ENCODE peak calls at places on chromosome 7, in five cellular contexts. X is right lobe of liver; P is T-helper 2 cell; U is EH; Q is activated T-helper 2 cell treated with anti-CD3 and anti-CD28 coated beads, Interferon-gamma antibody, Interleukin-2, Interleukin-4, amounts not matched to agents 10 μg/mL and 5 μg/mL and 100 μg/mL, durations not matched to agents 14 hours and 24 hours and 36 hours. T is an unnamed sample.

GRCh38 chr7:18330563-18330962 is 165.0 kb upstream of the HDAC9 start:
- DNase-seq in P (no peak), Q (no peak), U (no peak), X (no peak), T (no peak)

GRCh38 chr7:20928022-20928421 is 141.3 kb upstream of the SP8 start:
- DNase-seq in P (no peak), U (no peak), X (no peak), Q (no peak), T (no peak)

GRCh38 chr7:46192191-46192590 is 271.1 kb upstream of the IGFBP3 start:
- DNase-seq in X (no peak), Q (no peak), P (no peak), U (no peak), T (peak; percentile 24)

GRCh38 chr7:44969701-44970494 is 8.9 kb downstream of the MYO1G start:
- DNase-seq in P (no peak), X (no peak), U (no peak), Q (no peak), T (no peak)

GRCh38 chr7:128938524-128939074 is 872 bp downstream of the IRF5 start:
- DNase-seq in X (peak; percentile 53), Q (no peak), U (no peak), P (no peak), T (no peak)

GRCh38 chr7:7099584-7100014 is 82.7 kb upstream of the C1GALT1 start:
- DNase-seq in X (peak; percentile 44), P (no peak), U (peak; percentile 97), Q (no peak), T (peak; percentile 98)

GRCh38 chr7:102140952-102141370 is 145.7 kb upstream of the SH2B2 start:
- DNase-seq in P (no peak), U (no peak), X (no peak), Q (no peak), T (no peak)

GRCh38 chr7:844043-844442 is 11.8 kb downstream of the SUN1 start:
- DNase-seq in Q (no peak), U (no peak), P (no peak), X (no peak), T (no peak)

T was measured in EL.